ENCODE peak calls at places on chromosomes 3 and 15, in five cellular contexts. Z, U, T, H and W are unnamed samples.

GRCh38 chr3:95654567-95655362 is 1159.6 kb upstream of the EPHA6 start:
- DNase-seq in Z (no peak), U (peak; percentile 15), T (no peak), H (no peak), W (no peak)

GRCh38 chr3:123757281-123757940 is 126.7 kb downstream of the MYLK start:
- DNase-seq in Z (no peak), U (peak; percentile 50), T (peak; percentile 67), H (no peak), W (no peak)

GRCh38 chr3:23094890-23095462 is 108.2 kb upstream of the UBE2E2 start:
- DNase-seq in Z (peak; percentile 30), U (peak; percentile 79), T (no peak), H (peak; percentile 2), W (no peak)

GRCh38 chr15:55224892-55225291 is 28.2 kb upstream of the RSL24D1 start:
- DNase-seq in Z (no peak), U (peak; percentile 17), T (no peak), H (no peak), W (no peak)

GRCh38 chr15:70013647-70014310 is 83.9 kb downstream of the TLE3 start:
- DNase-seq in Z (no peak), U (no peak), T (no peak), H (no peak), W (no peak)

GRCh38 chr3:16252988-16253387 is 11.8 kb downstream of the DPH3 start:
- DNase-seq in Z (no peak), U (no peak), T (no peak), H (no peak), W (no peak)

GRCh38 chr15:99732268-99732641 is 982 bp downstream of the LYSMD4 start:
- DNase-seq in Z (no peak), U (no peak), T (peak; percentile 18), H (no peak), W (no peak)

GRCh38 chr15:48541659-48542334 is 103.7 kb downstream of the FBN1 start:
- DNase-seq in Z (peak; percentile 10), U (peak; percentile 63), T (no peak), H (no peak), W (no peak)

GRCh38 chr3:65177879-65178484 is 490.2 kb upstream of the ADAMTS9 start:
- DNase-seq in Z (no peak), U (peak; percentile 21), T (no peak), H (no peak), W (no peak)

GRCh38 chr15:57599299-57599810 is 7.7 kb downstream of the MYZAP start:
- DNase-seq in Z (no peak), U (no peak), T (no peak), H (no peak), W (no peak)

GRCh38 chr3:194805546-194805945 is 119.9 kb downstream of the FAM43A start:
- DNase-seq in Z (no peak), U (no peak), T (no peak), H (no peak), W (no peak)

GRCh38 chr15:32979710-32980109 is 214.8 kb downstream of the FMN1 start:
- DNase-seq in Z (peak; percentile 15), U (peak; percentile 81), T (no peak), H (no peak), W (no peak)

GRCh38 chr3:111590096-111590491 is 5.1 kb downstream of the ZBED2 start:
- DNase-seq in Z (no peak), U (no peak), T (no peak), H (no peak), W (no peak)

GRCh38 chr15:89647191-89647851 is 7.9 kb downstream of the KIF7 start:
- DNase-seq in Z (peak; percentile 81), U (peak; percentile 60), T (peak; percentile 79), H (no peak), W (peak; percentile 77)

GRCh38 chr15:89578146-89578545 is 2.9 kb downstream of the TICRR start:
- DNase-seq in Z (no peak), U (no peak), T (no peak), H (no peak), W (no peak)

GRCh38 chr3:162302983-162303624 is 806.5 kb downstream of the OTOL1 start:
- DNase-seq in Z (no peak), U (no peak), T (no peak), H (no peak), W (no peak)

GRCh38 chr3:132399054-132399929 is 18.0 kb upstream of the DNAJC13 start:
- DNase-seq in Z (peak; percentile 28), U (peak; percentile 39), T (peak; percentile 35), H (peak; percentile 55), W (no peak)

GRCh38 chr3:109973733-109974132 is 636.4 kb upstream of the DPPA4 start:
- DNase-seq in Z (no peak), U (no peak), T (no peak), H (no peak), W (no peak)

GRCh38 chr3:150227839-150228238 is 180.3 kb upstream of the TSC22D2 start:
- DNase-seq in Z (peak; percentile 28), U (peak; percentile 68), T (peak; percentile 35), H (peak; percentile 73), W (no peak)

GRCh38 chr15:37133619-37134018 is 33.3 kb upstream of the MEIS2 start:
- DNase-seq in Z (no peak), U (peak; percentile 21), T (no peak), H (no peak), W (no peak)

GRCh38 chr3:71022552-71023335 is 560.8 kb downstream of the FOXP1 start:
- DNase-seq in Z (peak; percentile 5), U (no peak), T (no peak), H (no peak), W (no peak)

GRCh38 chr15:74182131-74182530 is 8.6 kb downstream of the ISLR start:
- DNase-seq in Z (no peak), U (no peak), T (no peak), H (no peak), W (no peak)

GRCh38 chr3:193488741-193489140 is 66.0 kb downstream of the ATP13A4 start:
- DNase-seq in Z (no peak), U (peak; percentile 75), T (no peak), H (no peak), W (no peak)

GRCh38 chr3:86563358-86563970 is 427.5 kb downstream of the VGLL3 start:
- DNase-seq in Z (no peak), U (peak; percentile 23), T (no peak), H (peak; percentile 11), W (no peak)

GRCh38 chr3:123421353-123422174 is 27.3 kb downstream of the ADCY5 start:
- DNase-seq in Z (no peak), U (no peak), T (peak; percentile 46), H (peak; percentile 64), W (no peak)

GRCh38 chr3:24505678-24506560 is 11.3 kb upstream of the THRB start:
- DNase-seq in Z (no peak), U (no peak), T (no peak), H (no peak), W (no peak)

GRCh38 chr3:177208746-177209145 is 11.5 kb upstream of the TBL1XR1 start:
- DNase-seq in Z (no peak), U (no peak), T (no peak), H (no peak), W (no peak)

GRCh38 chr3:148605551-148605950 is 92.2 kb upstream of the AGTR1 start:
- DNase-seq in Z (no peak), U (no peak), T (no peak), H (no peak), W (no peak)